ENCODE peak calls at places on chromosomes 6 and 20, in ten cellular contexts. G is OCI-LY7; C is HEK293T; A is stimulated activated CD4-positive, alpha-beta T cell treated with anti-CD3 and anti-CD28 coated beads, Interleukin-2, amount 100 ng/mL, for 48 hours; P is posterior cingulate gyrus; W is NCI-H1436 treated with DMSO at 0.1 percent for 48 hours; V is NCI-H774; M is NCI-H2029 treated with DMSO at 0.1 percent for 48 hours; U is progenitor cell of endocrine pancreas; F is LoVo. N is an unnamed sample.

GRCh38 chr6:20377623-20378265 is 23.9 kb upstream of the E2F3 start:
- DNase-seq in F (no peak), U (no peak), G (peak), V (no peak), M (no peak), A (no peak), P (no peak), W (no peak), C (no peak), N (no peak)

GRCh38 chr6:39430968-39431523 is 108.5 kb upstream of the KCNK16 start:
- DNase-seq in C (no peak), U (no peak), G (no peak), F (no peak), W (no peak), P (peak), A (no peak), V (peak), M (peak), N (peak)

GRCh38 chr6:109397020-109397419 is 14.8 kb upstream of the CD164 start:
- DNase-seq in V (no peak), C (peak), G (no peak), U (no peak), F (no peak), M (no peak), P (no peak), A (no peak), W (no peak), N (no peak)

GRCh38 chr6:36820700-36821580 is 18.3 kb downstream of the CPNE5 start:
- DNase-seq in M (peak), W (no peak), F (no peak), C (no peak), V (no peak), A (no peak), P (no peak), G (no peak), U (no peak), N (peak)

GRCh38 chr6:57305112-57305511 is 12.3 kb upstream of the PRIM2 start:
- DNase-seq in G (no peak), A (no peak), C (no peak), U (no peak), P (no peak), W (no peak), V (no peak), M (no peak), F (no peak), N (no peak)

GRCh38 chr6:1778693-1779235 is 169.0 kb downstream of the FOXC1 start:
- DNase-seq in F (no peak), U (no peak), P (no peak), V (no peak), W (no peak), M (no peak), G (no peak), A (no peak), C (no peak), N (no peak)

GRCh38 chr6:148905901-148906300 is 159.1 kb downstream of the UST start:
- DNase-seq in F (no peak), W (no peak), V (no peak), C (no peak), U (no peak), M (no peak), A (no peak), P (no peak), G (no peak), N (no peak)

GRCh38 chr6:16403831-16404230 is 165.4 kb downstream of the GMPR start:
- DNase-seq in M (no peak), U (no peak), G (no peak), F (no peak), P (no peak), A (no peak), V (no peak), W (no peak), C (no peak), N (no peak)

GRCh38 chr6:90537723-90538407 is 49.0 kb downstream of the MAP3K7 start:
- DNase-seq in U (no peak), P (no peak), G (peak), M (no peak), W (no peak), V (no peak), F (no peak), A (no peak), C (no peak), N (no peak)

GRCh38 chr6:97674802-97675201 is 391.8 kb upstream of the MMS22L start:
- DNase-seq in G (no peak), P (no peak), V (no peak), F (no peak), A (no peak), C (no peak), M (no peak), U (no peak), W (no peak), N (no peak)

GRCh38 chr20:5470458-5470857 is 153.7 kb upstream of the PROKR2 start:
- DNase-seq in G (no peak), V (no peak), U (no peak), A (no peak), W (no peak), F (no peak), C (no peak), M (no peak), P (no peak), N (no peak)

GRCh38 chr20:47676219-47676721 is 109.0 kb downstream of the SULF2 start:
- DNase-seq in U (no peak), M (no peak), C (no peak), V (no peak), P (no peak), F (no peak), A (no peak), G (no peak), W (no peak), N (peak)

GRCh38 chr6:41967312-41968287 is 26.0 kb upstream of the CCND3 start:
- DNase-seq in A (no peak), U (no peak), M (no peak), G (no peak), C (no peak), P (no peak), W (no peak), V (no peak), F (peak), N (no peak)

GRCh38 chr20:32585519-32586127 is 490 bp upstream of the NOL4L start:
- DNase-seq in P (no peak), M (no peak), F (no peak), V (no peak), U (no peak), A (no peak), G (no peak), C (no peak), W (no peak), N (peak)

GRCh38 chr6:42338573-42339218 is 113.0 kb downstream of the TRERF1 start:
- DNase-seq in W (no peak), M (no peak), A (no peak), F (peak), P (no peak), G (no peak), C (no peak), V (no peak), U (no peak), N (no peak)

GRCh38 chr20:9147553-9148024 is 78.7 kb downstream of the PLCB4 start:
- DNase-seq in A (no peak), P (no peak), G (no peak), M (no peak), W (no peak), U (no peak), F (no peak), V (no peak), C (no peak), N (no peak)

GRCh38 chr6:133352046-133352445 is 110.9 kb downstream of the EYA4 start:
- DNase-seq in M (no peak), P (no peak), A (no peak), V (no peak), W (no peak), C (no peak), U (no peak), G (no peak), F (no peak), N (no peak)

GRCh38 chr6:221531-222349 is 70.5 kb upstream of the DUSP22 start:
- DNase-seq in U (no peak), P (no peak), M (no peak), W (no peak), A (no peak), C (no peak), G (no peak), V (no peak), F (no peak), N (no peak)

GRCh38 chr6:73375216-73375615 is 5.5 kb upstream of the OOEP start:
- DNase-seq in W (no peak), F (no peak), P (no peak), G (no peak), U (no peak), A (no peak), C (no peak), V (no peak), M (no peak), N (no peak)

GRCh38 chr20:62754122-62754990 is 41.9 kb upstream of the MRGBP start:
- DNase-seq in W (no peak), F (no peak), P (no peak), U (no peak), M (no peak), C (no peak), G (no peak), V (no peak), A (no peak), N (no peak)